ENCODE peak calls at places on chromosome 15, in eight cellular contexts. One of them, this sample, is unnamed.

GRCh38 chr15:78216276-78217229 is 17.8 kb downstream of the ACSBG1 start:
- DNase-seq in GDM1: no peak
- DNase-seq in stimulated activated CD4-positive, alpha-beta T cell treated with anti-CD3 and anti-CD28 coated beads, Interleukin-2, amount 100 ng/mL, for 48 hours: no peak
- DNase-seq in CD8-positive, alpha-beta T cell: no peak
- DNase-seq in sciatic nerve: peak; percentile 55
- DNase-seq in pulmonary artery endothelial cell: no peak
- DNase-seq in choroid plexus epithelial cell: no peak
- DNase-seq in NCI-H774: no peak
- DNase-seq in this sample: no peak

GRCh38 chr15:48109212-48109611 is 11.6 kb upstream of the SLC24A5 start:
- DNase-seq in GDM1: no peak
- DNase-seq in stimulated activated CD4-positive, alpha-beta T cell treated with anti-CD3 and anti-CD28 coated beads, Interleukin-2, amount 100 ng/mL, for 48 hours: no peak
- DNase-seq in CD8-positive, alpha-beta T cell: no peak
- DNase-seq in sciatic nerve: no peak
- DNase-seq in pulmonary artery endothelial cell: no peak
- DNase-seq in choroid plexus epithelial cell: no peak
- DNase-seq in NCI-H774: no peak
- DNase-seq in this sample: no peak

GRCh38 chr15:61364871-61365270 is 135.8 kb upstream of the RORA start:
- DNase-seq in GDM1: no peak
- DNase-seq in stimulated activated CD4-positive, alpha-beta T cell treated with anti-CD3 and anti-CD28 coated beads, Interleukin-2, amount 100 ng/mL, for 48 hours: no peak
- DNase-seq in CD8-positive, alpha-beta T cell: no peak
- DNase-seq in sciatic nerve: no peak
- DNase-seq in pulmonary artery endothelial cell: no peak
- DNase-seq in choroid plexus epithelial cell: no peak
- DNase-seq in NCI-H774: no peak
- DNase-seq in this sample: peak; percentile 66

GRCh38 chr15:80710635-80711553 is 15.8 kb downstream of the ABHD17C start:
- DNase-seq in GDM1: no peak
- DNase-seq in stimulated activated CD4-positive, alpha-beta T cell treated with anti-CD3 and anti-CD28 coated beads, Interleukin-2, amount 100 ng/mL, for 48 hours: peak; percentile 37
- DNase-seq in CD8-positive, alpha-beta T cell: no peak
- DNase-seq in sciatic nerve: no peak
- DNase-seq in pulmonary artery endothelial cell: no peak
- DNase-seq in choroid plexus epithelial cell: no peak
- DNase-seq in NCI-H774: no peak
- DNase-seq in this sample: no peak

GRCh38 chr15:89852342-89853005 is 37.8 kb upstream of the ANPEP start:
- DNase-seq in GDM1: no peak
- DNase-seq in stimulated activated CD4-positive, alpha-beta T cell treated with anti-CD3 and anti-CD28 coated beads, Interleukin-2, amount 100 ng/mL, for 48 hours: no peak
- DNase-seq in CD8-positive, alpha-beta T cell: no peak
- DNase-seq in sciatic nerve: no peak
- DNase-seq in pulmonary artery endothelial cell: no peak
- DNase-seq in choroid plexus epithelial cell: no peak
- DNase-seq in NCI-H774: no peak
- DNase-seq in this sample: no peak

GRCh38 chr15:64527263-64527984 is 67.0 kb downstream of the ZNF609 start:
- DNase-seq in GDM1: no peak
- DNase-seq in stimulated activated CD4-positive, alpha-beta T cell treated with anti-CD3 and anti-CD28 coated beads, Interleukin-2, amount 100 ng/mL, for 48 hours: no peak
- DNase-seq in CD8-positive, alpha-beta T cell: no peak
- DNase-seq in sciatic nerve: no peak
- DNase-seq in pulmonary artery endothelial cell: no peak
- DNase-seq in choroid plexus epithelial cell: peak; percentile 65
- DNase-seq in NCI-H774: no peak
- DNase-seq in this sample: no peak

GRCh38 chr15:95598456-95598855 is 732.0 kb upstream of the NR2F2 start:
- DNase-seq in GDM1: no peak
- DNase-seq in stimulated activated CD4-positive, alpha-beta T cell treated with anti-CD3 and anti-CD28 coated beads, Interleukin-2, amount 100 ng/mL, for 48 hours: no peak
- DNase-seq in CD8-positive, alpha-beta T cell: no peak
- DNase-seq in sciatic nerve: no peak
- DNase-seq in pulmonary artery endothelial cell: no peak
- DNase-seq in choroid plexus epithelial cell: no peak
- DNase-seq in NCI-H774: no peak
- DNase-seq in this sample: no peak

GRCh38 chr15:89361451-89362202 is 27.0 kb upstream of the POLG start:
- DNase-seq in GDM1: peak; percentile 23
- DNase-seq in stimulated activated CD4-positive, alpha-beta T cell treated with anti-CD3 and anti-CD28 coated beads, Interleukin-2, amount 100 ng/mL, for 48 hours: peak; percentile 54
- DNase-seq in CD8-positive, alpha-beta T cell: peak; percentile 58
- DNase-seq in sciatic nerve: peak; percentile 84
- DNase-seq in pulmonary artery endothelial cell: peak; percentile 24
- DNase-seq in choroid plexus epithelial cell: peak; percentile 65
- DNase-seq in NCI-H774: no peak
- DNase-seq in this sample: peak; percentile 64

GRCh38 chr15:87722941-87723691 is 533.4 kb downstream of the NTRK3 start:
- DNase-seq in GDM1: no peak
- DNase-seq in stimulated activated CD4-positive, alpha-beta T cell treated with anti-CD3 and anti-CD28 coated beads, Interleukin-2, amount 100 ng/mL, for 48 hours: no peak
- DNase-seq in CD8-positive, alpha-beta T cell: no peak
- DNase-seq in sciatic nerve: no peak
- DNase-seq in pulmonary artery endothelial cell: no peak
- DNase-seq in choroid plexus epithelial cell: no peak
- DNase-seq in NCI-H774: no peak
- DNase-seq in this sample: no peak

GRCh38 chr15:59294574-59294960 is 78.1 kb downstream of the MYO1E start:
- DNase-seq in GDM1: no peak
- DNase-seq in stimulated activated CD4-positive, alpha-beta T cell treated with anti-CD3 and anti-CD28 coated beads, Interleukin-2, amount 100 ng/mL, for 48 hours: no peak
- DNase-seq in CD8-positive, alpha-beta T cell: no peak
- DNase-seq in sciatic nerve: no peak
- DNase-seq in pulmonary artery endothelial cell: no peak
- DNase-seq in choroid plexus epithelial cell: peak; percentile 30
- DNase-seq in NCI-H774: no peak
- DNase-seq in this sample: no peak

GRCh38 chr15:40768492-40769309 is 1.1 kb upstream of the C15orf62 start:
- DNase-seq in GDM1: no peak
- DNase-seq in stimulated activated CD4-positive, alpha-beta T cell treated with anti-CD3 and anti-CD28 coated beads, Interleukin-2, amount 100 ng/mL, for 48 hours: no peak
- DNase-seq in CD8-positive, alpha-beta T cell: no peak
- DNase-seq in sciatic nerve: no peak
- DNase-seq in pulmonary artery endothelial cell: no peak
- DNase-seq in choroid plexus epithelial cell: no peak
- DNase-seq in NCI-H774: no peak
- DNase-seq in this sample: no peak

GRCh38 chr15:60526127-60526616 is 47.2 kb upstream of the ICE2 start:
- DNase-seq in GDM1: no peak
- DNase-seq in stimulated activated CD4-positive, alpha-beta T cell treated with anti-CD3 and anti-CD28 coated beads, Interleukin-2, amount 100 ng/mL, for 48 hours: no peak
- DNase-seq in CD8-positive, alpha-beta T cell: no peak
- DNase-seq in sciatic nerve: peak; percentile 71
- DNase-seq in pulmonary artery endothelial cell: no peak
- DNase-seq in choroid plexus epithelial cell: no peak
- DNase-seq in NCI-H774: peak; percentile 2
- DNase-seq in this sample: no peak

GRCh38 chr15:77071338-77072223 is 672 bp upstream of the TSPAN3 start:
- DNase-seq in GDM1: no peak
- DNase-seq in stimulated activated CD4-positive, alpha-beta T cell treated with anti-CD3 and anti-CD28 coated beads, Interleukin-2, amount 100 ng/mL, for 48 hours: no peak
- DNase-seq in CD8-positive, alpha-beta T cell: no peak
- DNase-seq in sciatic nerve: no peak
- DNase-seq in pulmonary artery endothelial cell: no peak
- DNase-seq in choroid plexus epithelial cell: no peak
- DNase-seq in NCI-H774: no peak
- DNase-seq in this sample: no peak

GRCh38 chr15:48976444-48977088 is 12.8 kb upstream of the SHC4 start:
- DNase-seq in GDM1: no peak
- DNase-seq in stimulated activated CD4-positive, alpha-beta T cell treated with anti-CD3 and anti-CD28 coated beads, Interleukin-2, amount 100 ng/mL, for 48 hours: no peak
- DNase-seq in CD8-positive, alpha-beta T cell: no peak
- DNase-seq in sciatic nerve: no peak
- DNase-seq in pulmonary artery endothelial cell: no peak
- DNase-seq in choroid plexus epithelial cell: no peak
- DNase-seq in NCI-H774: no peak
- DNase-seq in this sample: no peak

GRCh38 chr15:40803688-40804087 is 3.2 kb upstream of the ZFYVE19 start:
- DNase-seq in GDM1: no peak
- DNase-seq in stimulated activated CD4-positive, alpha-beta T cell treated with anti-CD3 and anti-CD28 coated beads, Interleukin-2, amount 100 ng/mL, for 48 hours: no peak
- DNase-seq in CD8-positive, alpha-beta T cell: no peak
- DNase-seq in sciatic nerve: no peak
- DNase-seq in pulmonary artery endothelial cell: no peak
- DNase-seq in choroid plexus epithelial cell: no peak
- DNase-seq in NCI-H774: no peak
- DNase-seq in this sample: peak; percentile 12

GRCh38 chr15:58447244-58448010 is 15.6 kb downstream of the LIPC start:
- DNase-seq in GDM1: peak; percentile 34
- DNase-seq in stimulated activated CD4-positive, alpha-beta T cell treated with anti-CD3 and anti-CD28 coated beads, Interleukin-2, amount 100 ng/mL, for 48 hours: no peak
- DNase-seq in CD8-positive, alpha-beta T cell: no peak
- DNase-seq in sciatic nerve: no peak
- DNase-seq in pulmonary artery endothelial cell: no peak
- DNase-seq in choroid plexus epithelial cell: peak; percentile 96
- DNase-seq in NCI-H774: no peak
- DNase-seq in this sample: no peak

GRCh38 chr15:56040081-56041035 is 46.9 kb upstream of the NEDD4 start:
- DNase-seq in GDM1: no peak
- DNase-seq in stimulated activated CD4-positive, alpha-beta T cell treated with anti-CD3 and anti-CD28 coated beads, Interleukin-2, amount 100 ng/mL, for 48 hours: no peak
- DNase-seq in CD8-positive, alpha-beta T cell: no peak
- DNase-seq in sciatic nerve: peak; percentile 66
- DNase-seq in pulmonary artery endothelial cell: peak; percentile 86
- DNase-seq in choroid plexus epithelial cell: peak; percentile 97
- DNase-seq in NCI-H774: peak; percentile 72
- DNase-seq in this sample: no peak

GRCh38 chr15:101463265-101463664 is 26.2 kb downstream of the PCSK6 start:
- DNase-seq in GDM1: no peak
- DNase-seq in stimulated activated CD4-positive, alpha-beta T cell treated with anti-CD3 and anti-CD28 coated beads, Interleukin-2, amount 100 ng/mL, for 48 hours: no peak
- DNase-seq in CD8-positive, alpha-beta T cell: no peak
- DNase-seq in sciatic nerve: no peak
- DNase-seq in pulmonary artery endothelial cell: no peak
- DNase-seq in choroid plexus epithelial cell: no peak
- DNase-seq in NCI-H774: no peak
- DNase-seq in this sample: no peak

GRCh38 chr15:48541659-48542334 is 103.7 kb downstream of the FBN1 start:
- DNase-seq in GDM1: no peak
- DNase-seq in stimulated activated CD4-positive, alpha-beta T cell treated with anti-CD3 and anti-CD28 coated beads, Interleukin-2, amount 100 ng/mL, for 48 hours: no peak
- DNase-seq in CD8-positive, alpha-beta T cell: no peak
- DNase-seq in sciatic nerve: no peak
- DNase-seq in pulmonary artery endothelial cell: no peak
- DNase-seq in choroid plexus epithelial cell: peak; percentile 84
- DNase-seq in NCI-H774: no peak
- DNase-seq in this sample: no peak

GRCh38 chr15:72168131-72168825 is 29.3 kb downstream of the GRAMD2A start:
- DNase-seq in GDM1: peak; percentile 54
- DNase-seq in stimulated activated CD4-positive, alpha-beta T cell treated with anti-CD3 and anti-CD28 coated beads, Interleukin-2, amount 100 ng/mL, for 48 hours: no peak
- DNase-seq in CD8-positive, alpha-beta T cell: no peak
- DNase-seq in sciatic nerve: no peak
- DNase-seq in pulmonary artery endothelial cell: no peak
- DNase-seq in choroid plexus epithelial cell: peak; percentile 90
- DNase-seq in NCI-H774: no peak
- DNase-seq in this sample: no peak

GRCh38 chr15:23536659-23537058 is 28.8 kb upstream of the MKRN3 start:
- DNase-seq in GDM1: no peak
- DNase-seq in stimulated activated CD4-positive, alpha-beta T cell treated with anti-CD3 and anti-CD28 coated beads, Interleukin-2, amount 100 ng/mL, for 48 hours: no peak
- DNase-seq in CD8-positive, alpha-beta T cell: no peak
- DNase-seq in sciatic nerve: no peak
- DNase-seq in pulmonary artery endothelial cell: no peak
- DNase-seq in choroid plexus epithelial cell: no peak
- DNase-seq in NCI-H774: no peak
- DNase-seq in this sample: no peak

GRCh38 chr15:23467110-23467600 is 20.1 kb upstream of the GOLGA6L2 start:
- DNase-seq in GDM1: no peak
- DNase-seq in stimulated activated CD4-positive, alpha-beta T cell treated with anti-CD3 and anti-CD28 coated beads, Interleukin-2, amount 100 ng/mL, for 48 hours: no peak
- DNase-seq in CD8-positive, alpha-beta T cell: no peak
- DNase-seq in sciatic nerve: no peak
- DNase-seq in pulmonary artery endothelial cell: no peak
- DNase-seq in choroid plexus epithelial cell: peak; percentile 45
- DNase-seq in NCI-H774: peak; percentile 34
- DNase-seq in this sample: no peak

GRCh38 chr15:52505141-52505540 is 23.5 kb downstream of the MYO5A start:
- DNase-seq in GDM1: no peak
- DNase-seq in stimulated activated CD4-positive, alpha-beta T cell treated with anti-CD3 and anti-CD28 coated beads, Interleukin-2, amount 100 ng/mL, for 48 hours: no peak
- DNase-seq in CD8-positive, alpha-beta T cell: no peak
- DNase-seq in sciatic nerve: no peak
- DNase-seq in pulmonary artery endothelial cell: no peak
- DNase-seq in choroid plexus epithelial cell: no peak
- DNase-seq in NCI-H774: no peak
- DNase-seq in this sample: no peak

GRCh38 chr15:47124430-47125102 is 592.7 kb upstream of the SEMA6D start:
- DNase-seq in GDM1: no peak
- DNase-seq in stimulated activated CD4-positive, alpha-beta T cell treated with anti-CD3 and anti-CD28 coated beads, Interleukin-2, amount 100 ng/mL, for 48 hours: no peak
- DNase-seq in CD8-positive, alpha-beta T cell: no peak
- DNase-seq in sciatic nerve: no peak
- DNase-seq in pulmonary artery endothelial cell: no peak
- DNase-seq in choroid plexus epithelial cell: no peak
- DNase-seq in NCI-H774: no peak
- DNase-seq in this sample: no peak

GRCh38 chr15:67240235-67241131 is 14.0 kb downstream of the AAGAB start:
- DNase-seq in GDM1: no peak
- DNase-seq in stimulated activated CD4-positive, alpha-beta T cell treated with anti-CD3 and anti-CD28 coated beads, Interleukin-2, amount 100 ng/mL, for 48 hours: no peak
- DNase-seq in CD8-positive, alpha-beta T cell: peak; percentile 21
- DNase-seq in sciatic nerve: no peak
- DNase-seq in pulmonary artery endothelial cell: no peak
- DNase-seq in choroid plexus epithelial cell: no peak
- DNase-seq in NCI-H774: peak; percentile 53
- DNase-seq in this sample: no peak

GRCh38 chr15:95210436-95210981 is 979.1 kb downstream of the MCTP2 start:
- DNase-seq in GDM1: no peak
- DNase-seq in stimulated activated CD4-positive, alpha-beta T cell treated with anti-CD3 and anti-CD28 coated beads, Interleukin-2, amount 100 ng/mL, for 48 hours: no peak
- DNase-seq in CD8-positive, alpha-beta T cell: no peak
- DNase-seq in sciatic nerve: no peak
- DNase-seq in pulmonary artery endothelial cell: no peak
- DNase-seq in choroid plexus epithelial cell: no peak
- DNase-seq in NCI-H774: no peak
- DNase-seq in this sample: no peak

GRCh38 chr15:88615303-88616107 is 5.6 kb upstream of the AEN start:
- DNase-seq in GDM1: no peak
- DNase-seq in stimulated activated CD4-positive, alpha-beta T cell treated with anti-CD3 and anti-CD28 coated beads, Interleukin-2, amount 100 ng/mL, for 48 hours: no peak
- DNase-seq in CD8-positive, alpha-beta T cell: no peak
- DNase-seq in sciatic nerve: no peak
- DNase-seq in pulmonary artery endothelial cell: no peak
- DNase-seq in choroid plexus epithelial cell: no peak
- DNase-seq in NCI-H774: no peak
- DNase-seq in this sample: no peak

This sample was measured in left lung.